ENCODE peak calls at places on chromosomes 6 and 20, in six cellular contexts. V, Z, Q, A, H and S are unnamed samples.

GRCh38 chr20:10119336-10119735 is 84.5 kb downstream of the ANKEF1 start:
- DNase-seq in A (no peak), Q (no peak), H (no peak), Z (no peak), V (no peak), S (no peak)

GRCh38 chr6:50823130-50823920 is 4.7 kb downstream of the TFAP2B start:
- DNase-seq in A (no peak), Q (peak), H (no peak), V (no peak), Z (no peak), S (no peak)

GRCh38 chr6:21769973-21770372 is 176.4 kb downstream of the SOX4 start:
- DNase-seq in A (peak), V (no peak), Q (no peak), H (no peak), Z (no peak), S (peak)

GRCh38 chr20:46377532-46377931 is 28.9 kb downstream of the ELMO2 start:
- DNase-seq in H (no peak), V (no peak), A (no peak), Q (no peak), Z (no peak), S (no peak)

GRCh38 chr20:11851646-11852045 is 66.0 kb upstream of the BTBD3 start:
- DNase-seq in H (no peak), Q (no peak), A (peak), Z (no peak), V (no peak), S (no peak)

GRCh38 chr6:149483302-149483701 is 1.5 kb downstream of the ZC3H12D start:
- DNase-seq in Q (no peak), A (no peak), V (no peak), Z (no peak), H (no peak), S (no peak)

GRCh38 chr20:64058536-64058935 is 4.5 kb upstream of the TCEA2 start:
- DNase-seq in Q (no peak), H (no peak), A (peak), Z (no peak), V (no peak), S (no peak)

GRCh38 chr6:156423829-156424228 is 353.3 kb upstream of the ARID1B start:
- DNase-seq in A (no peak), V (peak), Q (no peak), H (no peak), Z (no peak), S (no peak)

GRCh38 chr20:45299786-45300185 is 6.9 kb upstream of the RBPJL start:
- DNase-seq in H (no peak), Q (no peak), A (no peak), V (no peak), Z (no peak), S (no peak)

GRCh38 chr6:169965657-169966311 is 214.4 kb downstream of the ERMARD start:
- DNase-seq in Q (no peak), Z (no peak), A (no peak), H (no peak), V (no peak), S (no peak)

GRCh38 chr6:74731204-74731603 is 474.6 kb downstream of the COL12A1 start:
- DNase-seq in A (peak), V (no peak), Z (no peak), H (no peak), Q (no peak), S (peak)

GRCh38 chr6:108359901-108360882 is 65.3 kb downstream of the AFG1L start:
- DNase-seq in Q (no peak), V (peak), H (no peak), A (peak), Z (no peak), S (peak)

GRCh38 chr6:145704153-145704781 is 31.1 kb downstream of the EPM2A start:
- DNase-seq in A (peak), H (no peak), Z (no peak), Q (no peak), V (no peak), S (peak)

GRCh38 chr6:169075211-169075621 is 178.4 kb downstream of the THBS2 start:
- DNase-seq in H (no peak), Q (no peak), A (peak), V (no peak), Z (no peak), S (no peak)

GRCh38 chr6:22444335-22444734 is 125.0 kb upstream of the HDGFL1 start:
- DNase-seq in V (no peak), A (peak), Q (no peak), H (no peak), Z (no peak), S (no peak)

GRCh38 chr20:23446505-23446904 is 6.2 kb downstream of the CST11 start:
- DNase-seq in H (peak), Q (peak), V (peak), Z (peak), A (peak), S (peak)

GRCh38 chr20:40103420-40103819 is 585.6 kb downstream of the MAFB start:
- DNase-seq in V (no peak), Z (no peak), A (no peak), Q (no peak), H (no peak), S (no peak)

GRCh38 chr20:36149012-36149411 is 5.5 kb upstream of the EPB41L1 start:
- DNase-seq in H (no peak), Q (no peak), Z (no peak), A (no peak), V (no peak), S (no peak)

GRCh38 chr6:130965657-130966056 is 97.4 kb downstream of the EPB41L2 start:
- DNase-seq in Q (no peak), H (no peak), Z (no peak), A (peak), V (no peak), S (no peak)

GRCh38 chr6:95293257-95293656 is 284.1 kb upstream of the MANEA start:
- DNase-seq in V (no peak), Z (no peak), Q (no peak), A (no peak), H (no peak), S (no peak)
- H3K23ac ChIP-seq in V (no peak), Z (no peak), Q (no peak), A (no peak), H (no peak), S (no peak)

GRCh38 chr6:17966451-17966850 is 21.0 kb downstream of the KIF13A start:
- DNase-seq in A (no peak), Z (no peak), H (no peak), Q (no peak), V (no peak), S (no peak)

GRCh38 chr6:17968876-17969275 is 18.6 kb downstream of the KIF13A start:
- DNase-seq in Z (no peak), Q (no peak), H (no peak), A (no peak), V (no peak), S (no peak)

GRCh38 chr6:17965397-17965796 is 22.0 kb downstream of the KIF13A start:
- DNase-seq in Q (no peak), H (no peak), Z (no peak), V (no peak), A (peak), S (peak)

GRCh38 chr6:17968081-17968518 is 19.3 kb downstream of the KIF13A start:
- DNase-seq in Z (no peak), A (peak), Q (no peak), V (peak), H (no peak), S (peak)

DNA sequence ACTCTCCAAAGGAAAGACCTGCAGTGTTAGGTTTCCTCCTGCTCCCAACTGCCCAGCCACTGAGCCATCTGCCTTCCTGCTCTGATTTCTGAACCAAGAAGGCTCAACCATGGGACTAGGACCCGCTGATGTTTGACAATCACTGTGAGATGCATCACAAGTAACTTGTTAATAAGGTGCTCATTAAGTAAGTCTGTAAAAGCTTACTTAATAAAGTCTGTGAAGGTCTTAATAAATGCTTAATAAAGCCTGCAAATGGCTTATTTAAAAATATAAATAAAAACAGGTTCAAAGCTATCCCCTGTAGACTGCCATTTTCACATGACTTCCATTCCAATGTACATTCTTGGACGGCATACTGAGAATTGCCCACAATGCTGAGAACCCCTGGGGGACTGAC is 19.8 kb downstream of the KIF13A start:
- DNase-seq in Z (no peak), V (no peak), A (no peak), H (no peak), Q (no peak), S (no peak)
- H2BK15ac ChIP-seq in Z (no peak), V (no peak), A (peak), H (no peak), Q (no peak), S (no peak)

DNA sequence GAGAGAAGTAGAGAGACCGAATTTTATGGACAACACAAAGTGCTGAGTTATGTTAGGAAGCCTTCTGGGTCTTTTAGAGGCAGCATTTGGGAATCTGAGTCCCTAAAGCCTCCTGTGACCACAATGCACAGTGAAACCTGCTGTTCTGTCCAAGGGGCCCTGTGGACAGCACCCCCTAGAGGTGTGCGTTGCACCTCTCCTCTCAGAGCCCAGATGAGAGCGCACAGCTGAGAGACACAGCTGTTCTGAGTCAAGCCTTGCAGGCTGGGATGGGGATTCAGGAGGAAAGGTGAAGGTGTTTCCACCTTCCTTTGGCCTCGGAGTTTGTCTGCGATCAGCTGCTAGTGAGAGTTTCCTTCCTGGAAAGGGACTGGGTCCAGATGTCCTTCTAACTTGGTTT is 13.0 kb downstream of the PCK1 start:
- DNase-seq in H (peak), A (no peak), Z (no peak), Q (peak), V (peak), S (no peak)
- H3K23ac ChIP-seq in H (no peak), A (no peak), Z (no peak), Q (no peak), V (no peak), S (no peak)

GRCh38 chr20:43188234-43188653 is 1.5 kb downstream of the PTPRT start:
- DNase-seq in V (peak), A (no peak), Z (no peak), H (peak), Q (no peak), S (no peak)

GRCh38 chr20:43188861-43189613 is 669 bp downstream of the PTPRT start:
- DNase-seq in H (peak), Z (no peak), Q (peak), A (no peak), V (peak), S (no peak)

GRCh38 chr20:43185901-43186300 is 3.8 kb downstream of the PTPRT start:
- DNase-seq in A (no peak), V (no peak), Q (no peak), H (no peak), Z (no peak), S (no peak)

GRCh38 chr20:43186312-43186711 is 3.4 kb downstream of the PTPRT start:
- DNase-seq in A (no peak), V (peak), H (no peak), Z (no peak), Q (no peak), S (no peak)

DNA sequence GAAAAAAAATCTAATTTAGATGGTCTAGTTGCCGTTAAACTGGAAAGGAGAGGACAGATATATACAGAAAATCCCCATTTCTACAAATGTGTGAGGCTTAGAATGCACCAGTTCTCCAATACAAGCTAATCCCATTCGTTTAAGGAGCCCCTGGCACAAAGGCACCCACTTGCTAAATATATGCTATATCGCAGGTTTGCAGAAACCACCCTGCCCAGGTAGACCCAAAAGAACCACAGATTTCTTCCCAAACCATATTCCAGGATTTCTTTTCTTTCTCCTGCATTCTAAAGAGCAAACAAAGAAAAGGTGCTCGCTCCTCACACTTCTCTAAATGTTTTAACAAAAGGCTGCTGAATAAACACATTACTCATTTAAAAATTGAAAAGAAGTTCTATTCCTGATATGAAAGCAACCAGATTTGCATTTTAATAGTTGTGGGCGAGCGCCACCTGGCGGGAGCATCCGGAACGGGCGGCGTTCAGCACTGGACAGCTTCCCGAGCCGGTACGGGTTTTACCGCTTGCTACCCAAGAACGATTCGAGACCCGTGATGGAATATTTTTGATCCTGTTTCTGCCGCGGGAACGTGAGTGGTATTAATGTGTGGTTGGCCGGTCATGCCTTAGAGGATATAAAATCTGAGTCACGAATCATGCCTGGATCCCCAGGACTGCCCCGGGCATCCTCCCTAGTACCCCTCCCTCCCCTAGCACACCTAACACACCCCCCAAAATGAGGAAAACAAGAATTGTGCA is 2.1 kb downstream of the PTPRT start:
- DNase-seq in V (peak), H (peak), Q (peak), A (peak), Z (peak), S (peak)
- H2BK15ac ChIP-seq in V (no peak), H (no peak), Q (no peak), A (no peak), Z (no peak), S (no peak)

DNA sequence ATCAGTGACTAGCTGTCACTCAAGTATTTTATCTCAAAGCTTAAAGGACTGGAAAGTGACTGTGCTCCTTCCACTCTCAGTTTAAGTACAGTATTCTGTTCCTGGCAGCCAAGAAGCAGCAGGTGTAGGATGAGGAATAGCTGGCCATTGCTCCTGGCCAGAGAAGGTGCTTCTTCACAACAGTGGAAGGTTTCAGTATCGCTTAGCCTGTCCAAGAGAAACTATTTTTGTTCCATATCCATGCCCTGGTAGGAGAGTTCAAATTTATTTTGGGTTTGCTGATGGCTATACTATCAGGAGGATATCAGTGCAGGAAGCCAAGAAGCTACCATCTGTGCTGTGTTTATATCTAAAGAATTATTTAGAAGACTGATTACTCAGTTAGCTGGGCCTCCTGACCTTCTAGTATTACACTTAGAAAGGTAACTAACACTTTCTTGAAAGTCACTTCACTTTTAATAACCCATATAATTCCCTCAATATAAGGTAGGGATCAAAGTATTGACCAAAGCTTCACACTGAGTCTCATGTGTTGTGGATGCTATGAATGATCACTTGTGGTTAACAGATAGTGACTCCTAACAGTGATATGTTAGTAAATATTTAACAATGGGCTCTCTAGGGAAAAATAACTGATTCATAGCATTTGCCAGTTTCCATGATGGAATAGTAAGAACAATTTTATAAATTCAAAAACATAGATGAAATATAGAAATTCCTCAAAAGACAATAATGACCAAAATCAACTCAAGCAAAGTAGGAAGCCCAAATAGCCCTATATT is 99.9 kb downstream of the AIG1 start:
- DNase-seq in A (no peak), Q (no peak), H (no peak), Z (no peak), V (no peak), S (no peak)
- H3K23ac ChIP-seq in A (no peak), Q (no peak), H (no peak), Z (no peak), V (no peak), S (no peak)

GRCh38 chr6:63516186-63516944 is 55.9 kb upstream of the LOC128125822 start:
- DNase-seq in Z (no peak), V (no peak), A (no peak), H (no peak), Q (no peak), S (peak)
- H2BK15ac ChIP-seq in Z (no peak), V (no peak), A (no peak), H (no peak), Q (no peak), S (no peak)

DNA sequence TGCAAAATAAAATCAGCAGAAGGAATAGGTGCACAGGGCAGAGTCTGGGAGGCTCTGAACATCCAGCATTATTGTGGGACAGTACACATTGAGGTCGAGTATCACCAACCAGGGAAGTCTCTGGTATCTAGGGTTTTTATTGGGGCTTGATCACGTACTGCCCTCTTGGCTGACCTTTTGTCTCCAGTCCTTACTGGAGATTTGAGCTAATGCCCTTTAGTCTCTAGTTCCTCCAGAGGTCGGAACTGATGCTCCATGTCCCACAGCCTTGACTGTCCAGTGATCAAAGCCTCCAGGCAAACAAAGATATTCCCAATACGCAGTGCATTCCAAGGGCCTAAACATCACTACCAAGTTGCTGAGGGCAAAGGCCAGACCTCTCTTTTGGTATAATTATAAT is 57.0 kb upstream of the DYNLRB1 start:
- DNase-seq in H (no peak), V (no peak), Q (no peak), Z (no peak), A (no peak), S (no peak)
- H3K23ac ChIP-seq in H (no peak), V (no peak), Q (no peak), Z (no peak), A (peak), S (no peak)